ENCODE peak calls at places on chromosomes 2 and 18, in nine cellular contexts. U is activated CD8-positive, alpha-beta memory T cell treated with anti-CD3 and anti-CD28 coated beads for 1 hour; E is Calu3; G is sciatic nerve; J is psoas muscle; O is activated T-helper 1 cell treated with Interleukin-2 at 50 U/mL for 16 hours; D is RPMI7951; K is ascending aorta; C is prostate gland. M is an unnamed sample.

GRCh38 chr18:2173464-2173863 is 397.8 kb downstream of the METTL4 start:
- DNase-seq in U (no peak), E (peak), G (no peak), J (no peak), O (no peak), D (peak), K (no peak), C (no peak), M (peak)

GRCh38 chr2:180980185-180980942 is at the start of gene UBE2E3:
- DNase-seq in U (peak), E (peak), G (peak), J (peak), O (peak), D (peak), K (peak), C (peak), M (peak)

GRCh38 chr2:11123001-11123809 is 32.1 kb upstream of the SLC66A3 start:
- DNase-seq in U (no peak), E (no peak), G (no peak), J (no peak), O (no peak), D (no peak), K (no peak), C (no peak), M (no peak)

GRCh38 chr2:182941121-182941713 is 74.8 kb upstream of the FRZB start:
- DNase-seq in U (no peak), E (no peak), G (no peak), J (no peak), O (no peak), D (no peak), K (no peak), C (no peak), M (no peak)

GRCh38 chr2:123993728-123994323 is 31.3 kb upstream of the CNTNAP5 start:
- DNase-seq in U (no peak), E (peak), G (no peak), J (no peak), O (no peak), D (peak), K (no peak), C (no peak), M (peak)

GRCh38 chr2:7595181-7595580 is 678.0 kb downstream of the RNF144A start:
- DNase-seq in U (no peak), E (no peak), G (no peak), J (no peak), O (no peak), D (no peak), K (no peak), C (no peak), M (no peak)

GRCh38 chr2:163187119-163187518 is 348.6 kb upstream of the KCNH7 start:
- DNase-seq in U (no peak), E (no peak), G (no peak), J (no peak), O (no peak), D (no peak), K (no peak), C (no peak), M (no peak)

GRCh38 chr2:36882532-36882931 is 83.8 kb downstream of the STRN start:
- DNase-seq in U (no peak), E (no peak), G (no peak), J (no peak), O (no peak), D (no peak), K (no peak), C (no peak), M (no peak)

GRCh38 chr18:75249192-75249551 is 38.6 kb downstream of the TSHZ1 start:
- DNase-seq in U (no peak), E (no peak), G (no peak), J (no peak), O (no peak), D (no peak), K (no peak), C (no peak), M (no peak)

GRCh38 chr2:106232633-106233032 is 38.5 kb upstream of the UXS1 start:
- DNase-seq in U (no peak), E (no peak), G (no peak), J (no peak), O (no peak), D (no peak), K (no peak), C (no peak), M (no peak)

GRCh38 chr2:71671203-71671602 is 217.8 kb downstream of the DYSF start:
- DNase-seq in U (no peak), E (no peak), G (no peak), J (no peak), O (no peak), D (no peak), K (no peak), C (peak), M (no peak)

GRCh38 chr2:55761526-55761925 is 67.9 kb upstream of the PNPT1 start:
- DNase-seq in U (no peak), E (no peak), G (no peak), J (no peak), O (no peak), D (peak), K (no peak), C (peak), M (no peak)

GRCh38 chr2:11169333-11169732 is 14.1 kb downstream of the SLC66A3 start:
- DNase-seq in U (no peak), E (no peak), G (no peak), J (no peak), O (no peak), D (peak), K (no peak), C (no peak), M (peak)